ENCODE peak calls at places on chromosomes 5 and 9, in eight cellular contexts. M is aorta; Q is body of pancreas; P is mucosa of descending colon; E is sigmoid colon; R is heart right ventricle; Z is CD4-positive, CD25-positive, alpha-beta regulatory T cell; X is adipocyte. C is an unnamed sample.
A peak's percentile ranks its signal among the peaks of the same experiment; 100 is the strongest.

GRCh38 chr5:54515634-54516033 is 1.9 kb upstream of the SNX18 start:
- DNase-seq in M (no peak), Q (no peak), P (no peak), E (no peak), R (no peak), Z (no peak), X (no peak), C (no peak)

GRCh38 chr5:85972539-85972938 is 645.2 kb upstream of the COX7C start:
- DNase-seq in M (no peak), Q (no peak), P (no peak), E (no peak), R (no peak), Z (no peak), X (no peak), C (no peak)

GRCh38 chr5:171299851-171300250 is 9.2 kb upstream of the TLX3 start:
- DNase-seq in M (no peak), Q (no peak), P (no peak), E (no peak), R (no peak), Z (no peak), X (peak; percentile 40), C (no peak)

GRCh38 chr9:130627051-130627450 is 37.3 kb upstream of the PRDM12 start:
- DNase-seq in M (no peak), Q (no peak), P (no peak), E (no peak), R (no peak), Z (no peak), X (no peak), C (no peak)

GRCh38 chr5:141743652-141744333 is 61.8 kb upstream of the ARAP3 start:
- DNase-seq in M (no peak), Q (no peak), P (no peak), E (no peak), R (no peak), Z (no peak), X (no peak), C (no peak)

GRCh38 chr9:27384262-27385014 is 87.5 kb upstream of the EQTN start:
- DNase-seq in M (no peak), Q (no peak), P (no peak), E (no peak), R (no peak), Z (no peak), X (no peak), C (no peak)

GRCh38 chr5:149049371-149049781 is 13.5 kb downstream of the SH3TC2 start:
- DNase-seq in M (no peak), Q (no peak), P (no peak), E (no peak), R (no peak), Z (no peak), X (no peak), C (no peak)

GRCh38 chr9:92206490-92206889 is 87.0 kb downstream of the IARS1 start:
- DNase-seq in M (no peak), Q (no peak), P (no peak), E (no peak), R (no peak), Z (no peak), X (no peak), C (no peak)

GRCh38 chr9:126538550-126538949 is 75.2 kb upstream of the LMX1B start:
- DNase-seq in M (no peak), Q (no peak), P (no peak), E (no peak), R (no peak), Z (no peak), X (no peak), C (no peak)

GRCh38 chr9:126534431-126535186 is 79.1 kb upstream of the LMX1B start:
- DNase-seq in M (peak; percentile 63), Q (no peak), P (no peak), E (no peak), R (no peak), Z (no peak), X (peak; percentile 36), C (no peak)

GRCh38 chr9:126536836-126537465 is 76.8 kb upstream of the LMX1B start:
- DNase-seq in M (peak; percentile 40), Q (no peak), P (no peak), E (peak; percentile 49), R (no peak), Z (no peak), X (no peak), C (no peak)

GRCh38 chr9:126533911-126534300 is 79.8 kb upstream of the LMX1B start:
- DNase-seq in M (peak; percentile 53), Q (no peak), P (no peak), E (no peak), R (no peak), Z (no peak), X (no peak), C (no peak)

GRCh38 chr9:126536131-126536530 is 77.6 kb upstream of the LMX1B start:
- DNase-seq in M (no peak), Q (no peak), P (no peak), E (peak; percentile 43), R (no peak), Z (no peak), X (no peak), C (no peak)
- H3K4me1 ChIP-seq in M (no peaks in the 10 kb centered on the region), Q (no peaks in the 10 kb centered on the region), P (no peaks in the 10 kb centered on the region), E (peaks cover 12% of the 10 kb centered on the region), R (no peaks in the 10 kb centered on the region), Z (no peaks in the 10 kb centered on the region), X (no peaks in the 10 kb centered on the region), C (no peaks in the 10 kb centered on the region)

GRCh38 chr9:81683214-81683613 is 6.1 kb downstream of the TLE1 start:
- DNase-seq in M (no peak), Q (no peak), P (no peak), E (no peak), R (no peak), Z (no peak), X (no peak), C (no peak)
- H3K4me1 ChIP-seq in M (peaks cover 5% of the 10 kb centered on the region), Q (peaks cover 49% of the 10 kb centered on the region), P (peaks cover 36% of the 10 kb centered on the region), E (peaks cover 64% of the 10 kb centered on the region), R (peaks cover 24% of the 10 kb centered on the region), Z (peaks cover 3% of the 10 kb centered on the region), X (peaks cover 38% of the 10 kb centered on the region), C (peaks cover 6% of the 10 kb centered on the region)

DNA sequence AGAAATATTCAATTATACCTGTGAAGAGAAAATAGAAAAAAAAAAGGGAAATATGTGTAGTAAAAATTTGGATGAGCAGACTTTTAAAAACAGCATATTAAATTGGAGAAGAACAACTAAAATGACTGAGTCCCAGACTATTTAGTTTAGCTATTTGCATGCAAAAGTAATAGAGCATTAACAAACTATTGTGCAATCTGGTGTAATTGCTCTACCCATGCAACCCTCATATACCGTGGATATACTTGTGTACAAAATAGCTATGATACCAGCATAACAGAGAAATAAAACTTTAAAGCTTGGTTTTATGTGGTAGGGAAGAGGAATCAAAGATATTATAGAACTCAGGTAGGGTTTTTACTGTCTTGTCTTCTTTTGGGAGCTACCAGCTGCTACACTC is 78.7 kb upstream of the PRDM9 start:
- DNase-seq in M (no peak), Q (no peak), P (no peak), E (no peak), R (no peak), Z (no peak), X (no peak), C (no peak)
- H3K4me1 ChIP-seq in M (no peaks in the 10 kb centered on the region), Q (no peaks in the 10 kb centered on the region), P (no peaks in the 10 kb centered on the region), E (no peaks in the 10 kb centered on the region), R (no peaks in the 10 kb centered on the region), Z (no peaks in the 10 kb centered on the region), X (no peaks in the 10 kb centered on the region), C (no peaks in the 10 kb centered on the region)

GRCh38 chr9:2127486-2127885 is 112.3 kb downstream of the SMARCA2 start:
- DNase-seq in M (no peak), Q (no peak), P (no peak), E (no peak), R (no peak), Z (no peak), X (peak; percentile 47), C (no peak)

GRCh38 chr9:2128611-2129010 is 113.5 kb downstream of the SMARCA2 start:
- DNase-seq in M (no peak), Q (no peak), P (no peak), E (no peak), R (no peak), Z (no peak), X (no peak), C (no peak)

GRCh38 chr9:2122299-2122698 is 107.2 kb downstream of the SMARCA2 start:
- DNase-seq in M (no peak), Q (no peak), P (no peak), E (no peak), R (no peak), Z (no peak), X (no peak), C (no peak)

GRCh38 chr9:2126331-2126789 is 111.2 kb downstream of the SMARCA2 start:
- DNase-seq in M (no peak), Q (no peak), P (no peak), E (peak; percentile 73), R (no peak), Z (no peak), X (peak; percentile 27), C (no peak)

GRCh38 chr9:2125909-2126308 is 110.8 kb downstream of the SMARCA2 start:
- DNase-seq in M (no peak), Q (no peak), P (no peak), E (no peak), R (no peak), Z (no peak), X (no peak), C (no peak)
- H3K4me1 ChIP-seq in M (peaks cover 17% of the 10 kb centered on the region), Q (peaks cover 23% of the 10 kb centered on the region), P (no peaks in the 10 kb centered on the region), E (peaks cover 70% of the 10 kb centered on the region), R (peaks cover 47% of the 10 kb centered on the region), Z (no peaks in the 10 kb centered on the region), X (peaks cover 47% of the 10 kb centered on the region), C (peaks cover 8% of the 10 kb centered on the region)

DNA sequence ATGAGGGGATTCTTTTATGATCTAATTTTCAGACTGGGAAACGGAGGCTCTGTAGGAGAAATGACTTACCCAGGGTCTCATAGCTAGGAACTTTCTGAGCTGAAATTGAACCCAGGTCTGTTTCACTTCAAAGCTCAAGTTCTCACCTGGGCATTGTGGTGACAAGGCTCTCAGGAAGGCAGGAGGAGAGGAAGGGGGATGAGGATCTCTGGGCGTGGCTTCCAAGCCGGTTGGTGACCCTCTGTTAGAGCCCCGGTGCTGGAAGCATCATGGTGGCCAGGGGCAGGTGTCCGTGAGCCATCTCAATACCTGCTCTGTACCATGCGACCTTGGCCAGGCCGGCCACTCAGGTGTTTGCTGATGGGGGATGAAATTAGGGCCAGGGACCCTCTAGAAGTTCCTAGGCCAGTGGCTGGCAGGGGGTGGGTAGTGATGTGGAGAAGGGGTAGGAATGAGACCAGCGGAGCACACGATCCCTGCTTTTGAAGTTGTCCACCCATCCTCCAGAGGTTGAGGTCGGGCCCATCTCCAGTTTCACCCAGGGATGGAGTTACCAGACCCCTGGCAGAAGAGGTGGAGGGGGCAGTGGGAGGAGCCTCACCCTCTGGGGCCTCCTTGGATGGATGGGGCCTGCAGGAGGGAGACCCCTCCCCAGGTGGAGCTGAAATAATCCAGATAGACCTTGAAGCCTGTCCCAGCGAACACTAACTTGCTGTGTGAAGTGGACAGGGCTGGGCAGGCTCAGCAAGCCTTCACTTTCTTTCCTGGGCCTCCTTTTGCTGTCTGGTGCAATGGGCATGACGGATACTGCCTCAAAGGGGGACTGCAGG is 5.9 kb downstream of the CRB2 start:
- DNase-seq in M (no peak), Q (no peak), P (no peak), E (no peak), R (no peak), Z (no peak), X (no peak), C (no peak)
- H3K4me1 ChIP-seq in M (no peaks in the 10 kb centered on the region), Q (peaks cover 12% of the 10 kb centered on the region), P (peaks cover 14% of the 10 kb centered on the region), E (peaks cover 22% of the 10 kb centered on the region), R (no peaks in the 10 kb centered on the region), Z (no peaks in the 10 kb centered on the region), X (no peaks in the 10 kb centered on the region), C (peaks cover 5% of the 10 kb centered on the region)

DNA sequence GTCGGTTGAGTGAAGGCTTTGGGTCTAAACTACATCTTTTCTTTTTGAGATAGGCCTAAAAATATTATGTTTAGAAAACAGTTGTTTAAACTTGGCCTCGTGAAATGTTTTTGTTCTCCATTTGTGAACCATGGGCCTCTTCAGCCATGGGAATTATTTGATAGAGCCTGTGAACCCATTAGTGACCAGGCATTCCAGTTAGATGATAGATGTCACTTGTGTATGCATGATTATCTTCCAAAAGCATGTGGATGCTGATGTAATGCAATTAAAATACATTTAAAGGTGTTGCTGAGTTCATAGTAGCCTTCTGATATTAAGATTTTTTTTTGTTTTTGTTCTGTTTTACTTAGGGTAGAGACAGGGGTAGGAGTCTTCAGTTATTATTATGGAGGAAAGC is 32.7 kb downstream of the CPEB4 start:
- DNase-seq in M (no peak), Q (no peak), P (no peak), E (no peak), R (no peak), Z (no peak), X (no peak), C (no peak)
- H3K4me1 ChIP-seq in M (peaks cover 28% of the 10 kb centered on the region), Q (peaks cover 81% of the 10 kb centered on the region), P (peaks cover 32% of the 10 kb centered on the region), E (peaks cover 83% of the 10 kb centered on the region), R (peaks cover 82% of the 10 kb centered on the region), Z (peaks cover 21% of the 10 kb centered on the region), X (peaks cover 53% of the 10 kb centered on the region), C (peaks cover 8% of the 10 kb centered on the region)